ENCODE peak calls at places on chromosome 22, in seven cellular contexts. O, L, S, C, D, U and I are unnamed samples.
A peak's percentile ranks its signal among the peaks of the same experiment; 100 is the strongest.

GRCh38 chr22:36406139-36406538 is 18.4 kb upstream of the MYH9 start:
- DNase-seq in O (no peak), L (peak; percentile 70), S (no peak), C (no peak), D (no peak), U (peak; percentile 41), I (no peak)

GRCh38 chr22:30235687-30236170 is 10.8 kb downstream of the LIF start:
- DNase-seq in O (peak; percentile 91), L (no peak), S (no peak), C (peak; percentile 57), D (no peak), U (peak; percentile 82), I (peak; percentile 46)

GRCh38 chr22:45179276-45180049 is 15.7 kb downstream of the NUP50 start:
- DNase-seq in O (no peak), L (peak; percentile 57), S (no peak), C (no peak), D (no peak), U (no peak), I (no peak)

GRCh38 chr22:49347376-49347775 is 480.3 kb downstream of the BRD1 start:
- DNase-seq in O (no peak), L (no peak), S (no peak), C (no peak), D (no peak), U (no peak), I (no peak)

GRCh38 chr22:22460635-22461034 is 47.9 kb downstream of the ZNF280B start:
- DNase-seq in O (peak; percentile 15), L (no peak), S (no peak), C (peak; percentile 16), D (no peak), U (no peak), I (no peak)

GRCh38 chr22:46068176-46068907 is 82.0 kb upstream of the PPARA start:
- DNase-seq in O (peak; percentile 19), L (no peak), S (no peak), C (peak; percentile 63), D (no peak), U (no peak), I (no peak)

GRCh38 chr22:21708960-21709359 is 26.6 kb downstream of the YPEL1 start:
- DNase-seq in O (no peak), L (no peak), S (no peak), C (no peak), D (no peak), U (no peak), I (no peak)

GRCh38 chr22:29255064-29255621 is 12.6 kb downstream of the RHBDD3 start:
- DNase-seq in O (no peak), L (no peak), S (no peak), C (no peak), D (no peak), U (no peak), I (no peak)

GRCh38 chr22:45284705-45285305 is at the start of gene UPK3A:
- DNase-seq in O (peak; percentile 75), L (peak; percentile 61), S (peak; percentile 75), C (no peak), D (no peak), U (no peak), I (no peak)

GRCh38 chr22:27170491-27170890 is 513.1 kb downstream of the MIAT start:
- DNase-seq in O (no peak), L (no peak), S (no peak), C (peak; percentile 93), D (peak; percentile 54), U (peak; percentile 94), I (peak; percentile 75)

GRCh38 chr22:22394589-22394988 is 114.0 kb downstream of the ZNF280B start:
- DNase-seq in O (no peak), L (no peak), S (no peak), C (no peak), D (no peak), U (no peak), I (no peak)

GRCh38 chr22:33832558-33833151 is 87.6 kb downstream of the LARGE1 start:
- DNase-seq in O (no peak), L (no peak), S (no peak), C (peak; percentile 41), D (no peak), U (no peak), I (no peak)

GRCh38 chr22:44584256-44584902 is 86.3 kb upstream of the RTL6 start:
- DNase-seq in O (no peak), L (no peak), S (no peak), C (no peak), D (peak; percentile 12), U (no peak), I (no peak)

GRCh38 chr22:28952857-28953256 is 69.5 kb downstream of the ZNRF3 start:
- DNase-seq in O (peak; percentile 2), L (no peak), S (no peak), C (peak; percentile 62), D (peak; percentile 27), U (no peak), I (no peak)

GRCh38 chr22:21694795-21695431 is 29.1 kb downstream of the PPIL2 start:
- DNase-seq in O (no peak), L (no peak), S (no peak), C (no peak), D (no peak), U (no peak), I (no peak)

GRCh38 chr22:21075516-21076138 is 29.9 kb downstream of the LRRC74B start:
- DNase-seq in O (no peak), L (no peak), S (no peak), C (no peak), D (no peak), U (no peak), I (no peak)

GRCh38 chr22:38569972-38570840 is at the start of gene DMC1:
- DNase-seq in O (peak; percentile 77), L (peak; percentile 96), S (peak; percentile 97), C (peak; percentile 78), D (peak; percentile 98), U (peak; percentile 75), I (peak; percentile 68)

GRCh38 chr22:17194213-17194612 is 25.0 kb downstream of the ADA2 start:
- DNase-seq in O (no peak), L (no peak), S (no peak), C (no peak), D (no peak), U (no peak), I (no peak)

GRCh38 chr22:36569999-36570398 is 41.0 kb upstream of the EIF3D start:
- DNase-seq in O (no peak), L (no peak), S (peak; percentile 70), C (peak; percentile 11), D (no peak), U (peak; percentile 40), I (no peak)

GRCh38 chr22:28768701-28769393 is 3.6 kb upstream of the CCDC117 start:
- DNase-seq in O (no peak), L (no peak), S (no peak), C (peak; percentile 33), D (no peak), U (no peak), I (no peak)

GRCh38 chr22:49101225-49101624 is 726.4 kb downstream of the BRD1 start:
- DNase-seq in O (no peak), L (no peak), S (no peak), C (no peak), D (no peak), U (no peak), I (no peak)

GRCh38 chr22:27990879-27991278 is 71.8 kb upstream of the PITPNB start:
- DNase-seq in O (peak; percentile 6), L (no peak), S (peak; percentile 49), C (peak; percentile 57), D (peak; percentile 51), U (no peak), I (no peak)